ENCODE peak calls at places on chromosomes 3 and 15, in eight cellular contexts. One of them, this sample, is unnamed.

GRCh38 chr3:128278761-128279593 is 125.7 kb downstream of the EEFSEC start:
- DNase-seq in A549: no peak
- DNase-seq in left ventricle myocardium superior: peak; percentile 87
- DNase-seq in activated CD8-positive, alpha-beta memory T cell treated with anti-CD3 and anti-CD28 coated beads for 24 hours: peak; percentile 32
- DNase-seq in lung microvascular endothelial cell: peak; percentile 69
- DNase-seq in RPMI8226: no peak
- DNase-seq in globus pallidus: peak; percentile 29
- DNase-seq in NCI-H2081: peak; percentile 41
- DNase-seq in this sample: no peak

GRCh38 chr15:49047456-49047855 is 1.2 kb upstream of the SECISBP2L start:
- DNase-seq in globus pallidus: no peak
- DNase-seq in NCI-H2081: no peak
- DNase-seq in RPMI8226: no peak
- DNase-seq in A549: no peak
- DNase-seq in lung microvascular endothelial cell: no peak
- DNase-seq in left ventricle myocardium superior: no peak
- DNase-seq in activated CD8-positive, alpha-beta memory T cell treated with anti-CD3 and anti-CD28 coated beads for 24 hours: no peak
- DNase-seq in this sample: no peak

GRCh38 chr15:98776607-98777281 is 128.4 kb downstream of the IGF1R start:
- DNase-seq in activated CD8-positive, alpha-beta memory T cell treated with anti-CD3 and anti-CD28 coated beads for 24 hours: no peak
- DNase-seq in globus pallidus: no peak
- DNase-seq in NCI-H2081: no peak
- DNase-seq in lung microvascular endothelial cell: no peak
- DNase-seq in RPMI8226: peak; percentile 37
- DNase-seq in left ventricle myocardium superior: peak; percentile 63
- DNase-seq in A549: no peak
- DNase-seq in this sample: peak; percentile 72

GRCh38 chr3:128011140-128011539 is 41.1 kb upstream of the SEC61A1 start:
- DNase-seq in activated CD8-positive, alpha-beta memory T cell treated with anti-CD3 and anti-CD28 coated beads for 24 hours: no peak
- DNase-seq in NCI-H2081: peak; percentile 9
- DNase-seq in RPMI8226: peak; percentile 56
- DNase-seq in globus pallidus: no peak
- DNase-seq in lung microvascular endothelial cell: peak; percentile 10
- DNase-seq in A549: peak; percentile 68
- DNase-seq in left ventricle myocardium superior: peak; percentile 38
- DNase-seq in this sample: peak; percentile 28

GRCh38 chr3:157199841-157200240 is 39.9 kb upstream of the CCNL1 start:
- DNase-seq in NCI-H2081: no peak
- DNase-seq in A549: no peak
- DNase-seq in RPMI8226: no peak
- DNase-seq in activated CD8-positive, alpha-beta memory T cell treated with anti-CD3 and anti-CD28 coated beads for 24 hours: no peak
- DNase-seq in lung microvascular endothelial cell: no peak
- DNase-seq in left ventricle myocardium superior: no peak
- DNase-seq in globus pallidus: no peak
- DNase-seq in this sample: no peak

GRCh38 chr15:69357773-69358765 is 56.1 kb upstream of the KIF23 start:
- DNase-seq in left ventricle myocardium superior: no peak
- DNase-seq in activated CD8-positive, alpha-beta memory T cell treated with anti-CD3 and anti-CD28 coated beads for 24 hours: no peak
- DNase-seq in A549: no peak
- DNase-seq in globus pallidus: no peak
- DNase-seq in lung microvascular endothelial cell: no peak
- DNase-seq in RPMI8226: no peak
- DNase-seq in NCI-H2081: no peak
- DNase-seq in this sample: peak; percentile 63

GRCh38 chr3:195580733-195581443 is 2.9 kb downstream of the APOD start:
- DNase-seq in left ventricle myocardium superior: no peak
- DNase-seq in A549: no peak
- DNase-seq in lung microvascular endothelial cell: no peak
- DNase-seq in RPMI8226: no peak
- DNase-seq in NCI-H2081: no peak
- DNase-seq in globus pallidus: peak; percentile 62
- DNase-seq in activated CD8-positive, alpha-beta memory T cell treated with anti-CD3 and anti-CD28 coated beads for 24 hours: no peak
- DNase-seq in this sample: peak; percentile 31

GRCh38 chr3:156614642-156615511 is 59.5 kb upstream of the TIPARP start:
- DNase-seq in globus pallidus: no peak
- DNase-seq in RPMI8226: peak; percentile 93
- DNase-seq in left ventricle myocardium superior: no peak
- DNase-seq in NCI-H2081: no peak
- DNase-seq in lung microvascular endothelial cell: no peak
- DNase-seq in A549: no peak
- DNase-seq in activated CD8-positive, alpha-beta memory T cell treated with anti-CD3 and anti-CD28 coated beads for 24 hours: no peak
- DNase-seq in this sample: no peak

GRCh38 chr3:99529265-99529664 is 109.1 kb upstream of the COL8A1 start:
- DNase-seq in globus pallidus: no peak
- DNase-seq in NCI-H2081: no peak
- DNase-seq in A549: no peak
- DNase-seq in activated CD8-positive, alpha-beta memory T cell treated with anti-CD3 and anti-CD28 coated beads for 24 hours: no peak
- DNase-seq in RPMI8226: no peak
- DNase-seq in left ventricle myocardium superior: no peak
- DNase-seq in lung microvascular endothelial cell: no peak
- DNase-seq in this sample: no peak

GRCh38 chr15:60535743-60536142 is 56.8 kb upstream of the ICE2 start:
- DNase-seq in NCI-H2081: no peak
- DNase-seq in globus pallidus: no peak
- DNase-seq in lung microvascular endothelial cell: no peak
- DNase-seq in left ventricle myocardium superior: no peak
- DNase-seq in activated CD8-positive, alpha-beta memory T cell treated with anti-CD3 and anti-CD28 coated beads for 24 hours: no peak
- DNase-seq in RPMI8226: no peak
- DNase-seq in A549: no peak
- DNase-seq in this sample: no peak

GRCh38 chr15:90039996-90040395 is 38.9 kb downstream of the ZNF710 start:
- DNase-seq in RPMI8226: no peak
- DNase-seq in left ventricle myocardium superior: no peak
- DNase-seq in lung microvascular endothelial cell: no peak
- DNase-seq in globus pallidus: no peak
- DNase-seq in A549: no peak
- DNase-seq in activated CD8-positive, alpha-beta memory T cell treated with anti-CD3 and anti-CD28 coated beads for 24 hours: no peak
- DNase-seq in NCI-H2081: no peak
- DNase-seq in this sample: no peak

GRCh38 chr3:129398803-129399144 is 29.7 kb downstream of the EFCAB12 start:
- DNase-seq in RPMI8226: no peak
- DNase-seq in activated CD8-positive, alpha-beta memory T cell treated with anti-CD3 and anti-CD28 coated beads for 24 hours: no peak
- DNase-seq in A549: no peak
- DNase-seq in lung microvascular endothelial cell: peak; percentile 53
- DNase-seq in globus pallidus: no peak
- DNase-seq in NCI-H2081: no peak
- DNase-seq in left ventricle myocardium superior: no peak
- DNase-seq in this sample: no peak

GRCh38 chr3:165837058-165837525 is at the start of gene BCHE:
- DNase-seq in globus pallidus: peak; percentile 52
- DNase-seq in A549: peak; percentile 69
- DNase-seq in NCI-H2081: peak; percentile 82
- DNase-seq in activated CD8-positive, alpha-beta memory T cell treated with anti-CD3 and anti-CD28 coated beads for 24 hours: no peak
- DNase-seq in left ventricle myocardium superior: peak; percentile 60
- DNase-seq in lung microvascular endothelial cell: peak; percentile 0
- DNase-seq in RPMI8226: peak; percentile 87
- DNase-seq in this sample: peak; percentile 32

GRCh38 chr3:188602111-188602510 is 448.2 kb downstream of the LPP start:
- DNase-seq in left ventricle myocardium superior: no peak
- DNase-seq in activated CD8-positive, alpha-beta memory T cell treated with anti-CD3 and anti-CD28 coated beads for 24 hours: no peak
- DNase-seq in NCI-H2081: no peak
- DNase-seq in lung microvascular endothelial cell: no peak
- DNase-seq in globus pallidus: no peak
- DNase-seq in RPMI8226: no peak
- DNase-seq in A549: no peak
- DNase-seq in this sample: no peak

GRCh38 chr15:43465105-43465504 is 27.9 kb downstream of the TP53BP1 start:
- DNase-seq in left ventricle myocardium superior: no peak
- DNase-seq in RPMI8226: no peak
- DNase-seq in lung microvascular endothelial cell: no peak
- DNase-seq in globus pallidus: no peak
- DNase-seq in A549: no peak
- DNase-seq in NCI-H2081: no peak
- DNase-seq in activated CD8-positive, alpha-beta memory T cell treated with anti-CD3 and anti-CD28 coated beads for 24 hours: no peak
- DNase-seq in this sample: no peak

GRCh38 chr3:31704651-31705179 is 172.0 kb downstream of the STT3B start:
- DNase-seq in lung microvascular endothelial cell: peak; percentile 81
- DNase-seq in globus pallidus: no peak
- DNase-seq in RPMI8226: peak; percentile 85
- DNase-seq in left ventricle myocardium superior: peak; percentile 43
- DNase-seq in A549: peak; percentile 51
- DNase-seq in activated CD8-positive, alpha-beta memory T cell treated with anti-CD3 and anti-CD28 coated beads for 24 hours: no peak
- DNase-seq in NCI-H2081: no peak
- DNase-seq in this sample: peak; percentile 76

GRCh38 chr15:51579012-51579411 is 43.6 kb downstream of the DMXL2 start:
- DNase-seq in left ventricle myocardium superior: no peak
- DNase-seq in activated CD8-positive, alpha-beta memory T cell treated with anti-CD3 and anti-CD28 coated beads for 24 hours: no peak
- DNase-seq in globus pallidus: no peak
- DNase-seq in RPMI8226: no peak
- DNase-seq in A549: no peak
- DNase-seq in NCI-H2081: no peak
- DNase-seq in lung microvascular endothelial cell: no peak
- DNase-seq in this sample: no peak

GRCh38 chr3:19931180-19931692 is 2.8 kb downstream of the EFHB start:
- DNase-seq in NCI-H2081: no peak
- DNase-seq in A549: no peak
- DNase-seq in activated CD8-positive, alpha-beta memory T cell treated with anti-CD3 and anti-CD28 coated beads for 24 hours: no peak
- DNase-seq in left ventricle myocardium superior: no peak
- DNase-seq in lung microvascular endothelial cell: no peak
- DNase-seq in RPMI8226: no peak
- DNase-seq in globus pallidus: peak; percentile 55
- DNase-seq in this sample: no peak

This sample was measured in SW480.